ENCODE peak calls at places on chromosomes 2 and 18, in five cellular contexts. U, T, G, P and A are unnamed samples.

GRCh38 chr2:180125245-180125962 is 118.3 kb upstream of the CWC22 start:
- DNase-seq in P (peak), T (peak), U (peak), G (peak), A (peak)

GRCh38 chr2:19649785-19650380 is 251.9 kb downstream of the TTC32 start:
- DNase-seq in P (no peak), U (no peak), T (peak), G (no peak), A (no peak)

GRCh38 chr2:178811901-178812300 is 4.7 kb upstream of the TTN start:
- DNase-seq in P (no peak), U (no peak), G (no peak), T (no peak), A (no peak)

GRCh38 chr2:47007221-47007825 is 91.7 kb upstream of the MCFD2 start:
- DNase-seq in T (no peak), P (no peak), U (no peak), G (no peak), A (peak)

GRCh38 chr2:163471947-163472346 is 263.9 kb downstream of the FIGN start:
- DNase-seq in T (peak), U (no peak), P (peak), G (no peak), A (no peak)

GRCh38 chr2:15588329-15588919 is 3.2 kb upstream of the DDX1 start:
- DNase-seq in G (no peak), P (peak), U (peak), T (peak), A (peak)

GRCh38 chr2:24540011-24540477 is 49.0 kb downstream of the NCOA1 start:
- DNase-seq in U (no peak), P (no peak), G (no peak), T (peak), A (no peak)

GRCh38 chr2:240581811-240582210 is 4.7 kb upstream of the CAPN10 start:
- DNase-seq in P (no peak), T (peak), U (no peak), G (no peak), A (no peak)

GRCh38 chr2:240213476-240214391 is 73.3 kb upstream of the OTOS start:
- DNase-seq in T (no peak), P (no peak), U (no peak), G (no peak), A (peak)

GRCh38 chr18:7809978-7810377 is 242.9 kb downstream of the PTPRM start:
- DNase-seq in U (no peak), G (no peak), P (no peak), T (no peak), A (no peak)

GRCh38 chr2:160329196-160329595 is 129.1 kb upstream of the ITGB6 start:
- DNase-seq in P (no peak), G (no peak), T (no peak), U (no peak), A (no peak)

GRCh38 chr2:198056836-198057235 is 252.4 kb downstream of the PLCL1 start:
- DNase-seq in U (no peak), P (no peak), G (no peak), T (no peak), A (no peak)

GRCh38 chr2:173511357-173511756 is 156.7 kb downstream of the CDCA7 start:
- DNase-seq in P (no peak), U (no peak), T (peak), G (no peak), A (no peak)

GRCh38 chr2:203330434-203330833 is 2.2 kb downstream of the ABI2 start:
- DNase-seq in T (peak), P (no peak), G (no peak), U (no peak), A (no peak)

GRCh38 chr2:198325359-198325758 is 521.0 kb downstream of the PLCL1 start:
- DNase-seq in G (no peak), P (no peak), T (no peak), U (no peak), A (no peak)

GRCh38 chr2:119282139-119282965 is 58.7 kb downstream of the STEAP3 start:
- DNase-seq in U (no peak), T (no peak), G (no peak), P (no peak), A (no peak)

GRCh38 chr2:204280239-204280638 is 265.0 kb upstream of the PARD3B start:
- DNase-seq in P (no peak), U (no peak), G (no peak), T (no peak), A (no peak)

GRCh38 chr2:173021939-173022371 is 53.7 kb upstream of the MAP3K20 start:
- DNase-seq in P (no peak), G (no peak), U (no peak), T (peak), A (no peak)

GRCh38 chr2:47631306-47631705 is 151.6 kb upstream of the MSH6 start:
- DNase-seq in G (no peak), P (no peak), T (peak), U (no peak), A (no peak)

GRCh38 chr18:22344908-22345670 is 72.6 kb downstream of the CTAGE1 start:
- DNase-seq in G (no peak), P (no peak), U (no peak), T (no peak), A (no peak)

GRCh38 chr2:99190548-99190947 is 9.6 kb downstream of the MRPL30 start:
- DNase-seq in T (no peak), U (no peak), G (no peak), P (no peak), A (no peak)

GRCh38 chr2:152623076-152623740 is 94.1 kb downstream of the PRPF40A start:
- DNase-seq in P (no peak), U (no peak), G (no peak), T (no peak), A (no peak)

GRCh38 chr18:22639026-22639463 is 221.3 kb upstream of the CTAGE1 start:
- DNase-seq in U (no peak), T (peak), G (no peak), P (no peak), A (no peak)

GRCh38 chr2:134549104-134549503 is 169.7 kb downstream of the TMEM163 start:
- DNase-seq in G (no peak), P (no peak), T (peak), U (no peak), A (no peak)

GRCh38 chr2:61793389-61793836 is 60.4 kb downstream of the FAM161A start:
- DNase-seq in U (peak), T (peak), G (no peak), P (peak), A (peak)

GRCh38 chr2:10493636-10494281 is 45.6 kb upstream of the ODC1 start:
- DNase-seq in U (no peak), T (peak), G (no peak), P (no peak), A (no peak)

GRCh38 chr2:235634435-235635152 is 140.8 kb downstream of the AGAP1 start:
- DNase-seq in T (no peak), G (no peak), P (no peak), U (no peak), A (no peak)

GRCh38 chr18:78542204-78542603 is 437.4 kb upstream of the SALL3 start:
- DNase-seq in T (no peak), P (no peak), U (no peak), G (no peak), A (no peak)

GRCh38 chr18:44901283-44901682 is 220.6 kb downstream of the SETBP1 start:
- DNase-seq in P (no peak), G (no peak), T (no peak), U (no peak), A (no peak)

GRCh38 chr2:7060602-7061435 is 143.6 kb downstream of the RNF144A start:
- DNase-seq in P (no peak), T (no peak), G (no peak), U (no peak), A (no peak)

GRCh38 chr2:128315122-128315828 is 3.4 kb downstream of the HS6ST1 start:
- DNase-seq in U (no peak), G (no peak), P (no peak), T (no peak), A (peak)

GRCh38 chr2:231701456-231702373 is 6.6 kb upstream of the PTMA start:
- DNase-seq in G (peak), U (no peak), T (no peak), P (no peak), A (no peak)

GRCh38 chr2:167294775-167295140 is 406.5 kb downstream of the XIRP2 start:
- DNase-seq in U (no peak), T (peak), G (no peak), P (no peak), A (no peak)

GRCh38 chr2:74919827-74920226 is 38.6 kb upstream of the POLE4 start:
- DNase-seq in U (peak), P (peak), G (no peak), T (peak), A (peak)